ENCODE peak calls at places on chromosome 5, in ten cellular contexts. One of them, this sample, is unnamed.

GRCh38 chr5:124841829-124842712 is 95.6 kb upstream of the ZNF608 start:
- DNase-seq in effector memory CD4-positive, alpha-beta T cell: no peak
- DNase-seq in NCI-H345: peak; percentile 11
- DNase-seq in stimulated activated CD8-positive, alpha-beta memory T cell treated with anti-CD3 and anti-CD28 coated beads, Interleukin-4, amount 100 ng/mL, for 1 hour: no peak
- DNase-seq in ecto neural progenitor cell: no peak
- DNase-seq in effector memory CD8-positive, alpha-beta T cell: no peak
- DNase-seq in activated T-cell treated with anti-CD3 and anti-CD28 coated beads, Interleukin-2, amount 50 U/mL, for 72 hours: no peak
- DNase-seq in mesothelial cell of epicardium: no peak
- DNase-seq in HTR-8/SVneo: no peak
- DNase-seq in MCF 10A: peak; percentile 100
- DNase-seq in this sample: no peak

GRCh38 chr5:69007726-69008368 is 86.0 kb upstream of the SLC30A5 start:
- DNase-seq in effector memory CD4-positive, alpha-beta T cell: peak; percentile 45
- DNase-seq in NCI-H345: peak; percentile 48
- DNase-seq in stimulated activated CD8-positive, alpha-beta memory T cell treated with anti-CD3 and anti-CD28 coated beads, Interleukin-4, amount 100 ng/mL, for 1 hour: peak; percentile 18
- DNase-seq in ecto neural progenitor cell: peak; percentile 82
- DNase-seq in effector memory CD8-positive, alpha-beta T cell: peak; percentile 61
- DNase-seq in activated T-cell treated with anti-CD3 and anti-CD28 coated beads, Interleukin-2, amount 50 U/mL, for 72 hours: peak; percentile 72
- DNase-seq in mesothelial cell of epicardium: peak; percentile 31
- DNase-seq in HTR-8/SVneo: peak; percentile 33
- DNase-seq in MCF 10A: peak; percentile 75
- DNase-seq in this sample: peak; percentile 48

GRCh38 chr5:111960466-111961215 is 203.6 kb upstream of the NREP start:
- DNase-seq in effector memory CD4-positive, alpha-beta T cell: no peak
- DNase-seq in NCI-H345: no peak
- DNase-seq in stimulated activated CD8-positive, alpha-beta memory T cell treated with anti-CD3 and anti-CD28 coated beads, Interleukin-4, amount 100 ng/mL, for 1 hour: no peak
- DNase-seq in ecto neural progenitor cell: no peak
- DNase-seq in effector memory CD8-positive, alpha-beta T cell: no peak
- DNase-seq in activated T-cell treated with anti-CD3 and anti-CD28 coated beads, Interleukin-2, amount 50 U/mL, for 72 hours: no peak
- DNase-seq in mesothelial cell of epicardium: no peak
- DNase-seq in HTR-8/SVneo: peak; percentile 10
- DNase-seq in MCF 10A: peak; percentile 54
- DNase-seq in this sample: no peak

GRCh38 chr5:125485003-125485641 is 738.7 kb upstream of the ZNF608 start:
- DNase-seq in effector memory CD4-positive, alpha-beta T cell: no peak
- DNase-seq in NCI-H345: peak; percentile 81
- DNase-seq in stimulated activated CD8-positive, alpha-beta memory T cell treated with anti-CD3 and anti-CD28 coated beads, Interleukin-4, amount 100 ng/mL, for 1 hour: no peak
- DNase-seq in ecto neural progenitor cell: no peak
- DNase-seq in effector memory CD8-positive, alpha-beta T cell: no peak
- DNase-seq in activated T-cell treated with anti-CD3 and anti-CD28 coated beads, Interleukin-2, amount 50 U/mL, for 72 hours: no peak
- DNase-seq in mesothelial cell of epicardium: no peak
- DNase-seq in HTR-8/SVneo: peak; percentile 48
- DNase-seq in MCF 10A: peak; percentile 98
- DNase-seq in this sample: no peak

GRCh38 chr5:128662998-128663397 is 125.0 kb upstream of the FBN2 start:
- DNase-seq in effector memory CD4-positive, alpha-beta T cell: no peak
- DNase-seq in NCI-H345: no peak
- DNase-seq in stimulated activated CD8-positive, alpha-beta memory T cell treated with anti-CD3 and anti-CD28 coated beads, Interleukin-4, amount 100 ng/mL, for 1 hour: no peak
- DNase-seq in ecto neural progenitor cell: no peak
- DNase-seq in effector memory CD8-positive, alpha-beta T cell: no peak
- DNase-seq in activated T-cell treated with anti-CD3 and anti-CD28 coated beads, Interleukin-2, amount 50 U/mL, for 72 hours: no peak
- DNase-seq in mesothelial cell of epicardium: no peak
- DNase-seq in HTR-8/SVneo: no peak
- DNase-seq in MCF 10A: no peak
- DNase-seq in this sample: no peak

GRCh38 chr5:143695244-143695885 is 116.6 kb upstream of the HMHB1 start:
- DNase-seq in effector memory CD4-positive, alpha-beta T cell: no peak
- DNase-seq in NCI-H345: no peak
- DNase-seq in stimulated activated CD8-positive, alpha-beta memory T cell treated with anti-CD3 and anti-CD28 coated beads, Interleukin-4, amount 100 ng/mL, for 1 hour: no peak
- DNase-seq in ecto neural progenitor cell: no peak
- DNase-seq in effector memory CD8-positive, alpha-beta T cell: no peak
- DNase-seq in activated T-cell treated with anti-CD3 and anti-CD28 coated beads, Interleukin-2, amount 50 U/mL, for 72 hours: no peak
- DNase-seq in mesothelial cell of epicardium: no peak
- DNase-seq in HTR-8/SVneo: no peak
- DNase-seq in MCF 10A: no peak
- DNase-seq in this sample: no peak

GRCh38 chr5:10520716-10521115 is 43.2 kb upstream of the ANKRD33B start:
- DNase-seq in effector memory CD4-positive, alpha-beta T cell: no peak
- DNase-seq in NCI-H345: no peak
- DNase-seq in stimulated activated CD8-positive, alpha-beta memory T cell treated with anti-CD3 and anti-CD28 coated beads, Interleukin-4, amount 100 ng/mL, for 1 hour: no peak
- DNase-seq in ecto neural progenitor cell: no peak
- DNase-seq in effector memory CD8-positive, alpha-beta T cell: no peak
- DNase-seq in activated T-cell treated with anti-CD3 and anti-CD28 coated beads, Interleukin-2, amount 50 U/mL, for 72 hours: no peak
- DNase-seq in mesothelial cell of epicardium: no peak
- DNase-seq in HTR-8/SVneo: no peak
- DNase-seq in MCF 10A: no peak
- DNase-seq in this sample: no peak

GRCh38 chr5:138686668-138687067 is 66.6 kb upstream of the CTNNA1 start:
- DNase-seq in effector memory CD4-positive, alpha-beta T cell: no peak
- DNase-seq in NCI-H345: no peak
- DNase-seq in stimulated activated CD8-positive, alpha-beta memory T cell treated with anti-CD3 and anti-CD28 coated beads, Interleukin-4, amount 100 ng/mL, for 1 hour: no peak
- DNase-seq in ecto neural progenitor cell: no peak
- DNase-seq in effector memory CD8-positive, alpha-beta T cell: no peak
- DNase-seq in activated T-cell treated with anti-CD3 and anti-CD28 coated beads, Interleukin-2, amount 50 U/mL, for 72 hours: no peak
- DNase-seq in mesothelial cell of epicardium: no peak
- DNase-seq in HTR-8/SVneo: no peak
- DNase-seq in MCF 10A: peak; percentile 77
- DNase-seq in this sample: no peak

GRCh38 chr5:7348168-7348802 is 47.7 kb upstream of the ADCY2 start:
- DNase-seq in effector memory CD4-positive, alpha-beta T cell: no peak
- DNase-seq in NCI-H345: no peak
- DNase-seq in stimulated activated CD8-positive, alpha-beta memory T cell treated with anti-CD3 and anti-CD28 coated beads, Interleukin-4, amount 100 ng/mL, for 1 hour: no peak
- DNase-seq in ecto neural progenitor cell: no peak
- DNase-seq in effector memory CD8-positive, alpha-beta T cell: no peak
- DNase-seq in activated T-cell treated with anti-CD3 and anti-CD28 coated beads, Interleukin-2, amount 50 U/mL, for 72 hours: no peak
- DNase-seq in mesothelial cell of epicardium: no peak
- DNase-seq in HTR-8/SVneo: no peak
- DNase-seq in MCF 10A: no peak
- DNase-seq in this sample: no peak

GRCh38 chr5:1405121-1405520 is 40.1 kb downstream of the SLC6A3 start:
- DNase-seq in effector memory CD4-positive, alpha-beta T cell: no peak
- DNase-seq in NCI-H345: no peak
- DNase-seq in stimulated activated CD8-positive, alpha-beta memory T cell treated with anti-CD3 and anti-CD28 coated beads, Interleukin-4, amount 100 ng/mL, for 1 hour: no peak
- DNase-seq in ecto neural progenitor cell: no peak
- DNase-seq in effector memory CD8-positive, alpha-beta T cell: no peak
- DNase-seq in activated T-cell treated with anti-CD3 and anti-CD28 coated beads, Interleukin-2, amount 50 U/mL, for 72 hours: no peak
- DNase-seq in mesothelial cell of epicardium: no peak
- DNase-seq in HTR-8/SVneo: no peak
- DNase-seq in MCF 10A: no peak
- DNase-seq in this sample: no peak

GRCh38 chr5:172003750-172004149 is 2.7 kb downstream of the FBXW11 start:
- DNase-seq in effector memory CD4-positive, alpha-beta T cell: no peak
- DNase-seq in NCI-H345: no peak
- DNase-seq in stimulated activated CD8-positive, alpha-beta memory T cell treated with anti-CD3 and anti-CD28 coated beads, Interleukin-4, amount 100 ng/mL, for 1 hour: no peak
- DNase-seq in ecto neural progenitor cell: no peak
- DNase-seq in effector memory CD8-positive, alpha-beta T cell: no peak
- DNase-seq in activated T-cell treated with anti-CD3 and anti-CD28 coated beads, Interleukin-2, amount 50 U/mL, for 72 hours: no peak
- DNase-seq in mesothelial cell of epicardium: no peak
- DNase-seq in HTR-8/SVneo: no peak
- DNase-seq in MCF 10A: no peak
- DNase-seq in this sample: no peak

GRCh38 chr5:149855371-149855770 is 89.2 kb downstream of the PDE6A start:
- DNase-seq in effector memory CD4-positive, alpha-beta T cell: no peak
- DNase-seq in NCI-H345: peak; percentile 66
- DNase-seq in stimulated activated CD8-positive, alpha-beta memory T cell treated with anti-CD3 and anti-CD28 coated beads, Interleukin-4, amount 100 ng/mL, for 1 hour: no peak
- DNase-seq in ecto neural progenitor cell: no peak
- DNase-seq in effector memory CD8-positive, alpha-beta T cell: no peak
- DNase-seq in activated T-cell treated with anti-CD3 and anti-CD28 coated beads, Interleukin-2, amount 50 U/mL, for 72 hours: no peak
- DNase-seq in mesothelial cell of epicardium: no peak
- DNase-seq in HTR-8/SVneo: no peak
- DNase-seq in MCF 10A: no peak
- DNase-seq in this sample: no peak

GRCh38 chr5:141725909-141726308 is 43.9 kb upstream of the ARAP3 start:
- DNase-seq in effector memory CD4-positive, alpha-beta T cell: no peak
- DNase-seq in NCI-H345: no peak
- DNase-seq in stimulated activated CD8-positive, alpha-beta memory T cell treated with anti-CD3 and anti-CD28 coated beads, Interleukin-4, amount 100 ng/mL, for 1 hour: no peak
- DNase-seq in ecto neural progenitor cell: no peak
- DNase-seq in effector memory CD8-positive, alpha-beta T cell: no peak
- DNase-seq in activated T-cell treated with anti-CD3 and anti-CD28 coated beads, Interleukin-2, amount 50 U/mL, for 72 hours: no peak
- DNase-seq in mesothelial cell of epicardium: no peak
- DNase-seq in HTR-8/SVneo: no peak
- DNase-seq in MCF 10A: peak; percentile 38
- DNase-seq in this sample: no peak

This sample was measured in T follicular helper cell.